ENCODE peak calls at places on chromosomes 7 and 10, in four cellular contexts. Y, E, G and U are unnamed samples.

GRCh38 chr10:124554085-124554858 is 92.6 kb downstream of the LHPP start:
- DNase-seq in Y (peak), E (no peak), G (peak), U (peak)

GRCh38 chr7:134024729-134025128 is 102.4 kb upstream of the LRGUK start:
- DNase-seq in Y (no peak), E (no peak), G (no peak), U (no peak)

GRCh38 chr10:28302012-28302667 is 724 bp downstream of the MPP7 start:
- DNase-seq in Y (peak), E (no peak), G (no peak), U (peak)

GRCh38 chr7:117349545-117349944 is 26.7 kb upstream of the WNT2 start:
- DNase-seq in Y (no peak), E (no peak), G (no peak), U (no peak)

GRCh38 chr7:43104874-43105520 is 7.5 kb upstream of the HECW1 start:
- DNase-seq in Y (peak), E (no peak), G (no peak), U (no peak)

GRCh38 chr10:71711052-71711623 is 8.4 kb downstream of the C10orf105 start:
- DNase-seq in Y (no peak), E (no peak), G (no peak), U (no peak)

GRCh38 chr10:33335800-33336605 is 1.5 kb upstream of the NRP1 start:
- DNase-seq in Y (no peak), E (no peak), G (no peak), U (peak)

GRCh38 chr7:1844336-1844955 is 174.4 kb downstream of the ELFN1 start:
- DNase-seq in Y (no peak), E (no peak), G (no peak), U (peak)

GRCh38 chr7:54782829-54783228 is 23.8 kb upstream of the SEC61G start:
- DNase-seq in Y (no peak), E (no peak), G (no peak), U (no peak)

GRCh38 chr7:44307301-44307900 is 18.0 kb downstream of the CAMK2B start:
- DNase-seq in Y (peak), E (no peak), G (peak), U (peak)

GRCh38 chr10:19811517-19811916 is 4.7 kb upstream of the PLXDC2 start:
- DNase-seq in Y (no peak), E (no peak), G (peak), U (peak)

GRCh38 chr7:129781128-129781855 is 169.8 kb downstream of the NRF1 start:
- DNase-seq in Y (no peak), E (no peak), G (no peak), U (no peak)

GRCh38 chr7:91140982-91141381 is 123.3 kb upstream of the FZD1 start:
- DNase-seq in Y (no peak), E (no peak), G (no peak), U (no peak)

GRCh38 chr7:31882187-31882586 is 188.0 kb downstream of the PDE1C start:
- DNase-seq in Y (no peak), E (no peak), G (no peak), U (peak)

GRCh38 chr10:71618598-71618997 is 101.0 kb downstream of the C10orf105 start:
- DNase-seq in Y (no peak), E (no peak), G (no peak), U (no peak)

GRCh38 chr7:21429021-21429420 is 1.1 kb downstream of the SP4 start:
- DNase-seq in Y (no peak), E (no peak), G (no peak), U (no peak)

GRCh38 chr7:68925241-68925640 is 673.0 kb upstream of the AUTS2 start:
- DNase-seq in Y (no peak), E (no peak), G (no peak), U (no peak)

GRCh38 chr10:81179805-81180452 is 642.2 kb downstream of the SH2D4B start:
- DNase-seq in Y (no peak), E (peak), G (peak), U (peak)

GRCh38 chr10:131676971-131677421 is 223.8 kb upstream of the PPP2R2D start:
- DNase-seq in Y (no peak), E (no peak), G (no peak), U (peak)

GRCh38 chr7:41830271-41830670 is 127.4 kb upstream of the INHBA start:
- DNase-seq in Y (no peak), E (no peak), G (no peak), U (no peak)

GRCh38 chr7:70406419-70407189 is 725.3 kb upstream of the GALNT17 start:
- DNase-seq in Y (no peak), E (no peak), G (no peak), U (no peak)

GRCh38 chr7:83599131-83599530 is 49.8 kb downstream of the SEMA3E start:
- DNase-seq in Y (no peak), E (no peak), G (no peak), U (no peak)

GRCh38 chr7:12979181-12979580 is 291.7 kb downstream of the ARL4A start:
- DNase-seq in Y (no peak), E (no peak), G (no peak), U (no peak)

GRCh38 chr7:4753610-4754432 is 21.6 kb upstream of the AP5Z1 start:
- DNase-seq in Y (peak), E (no peak), G (peak), U (peak)

GRCh38 chr10:14327535-14327934 is 3.2 kb downstream of the FRMD4A start:
- DNase-seq in Y (no peak), E (no peak), G (no peak), U (no peak)

GRCh38 chr7:89003619-89003956 is 208.1 kb upstream of the TEX47 start:
- DNase-seq in Y (no peak), E (peak), G (no peak), U (no peak)

GRCh38 chr7:71424166-71424803 is 292.3 kb downstream of the GALNT17 start:
- DNase-seq in Y (no peak), E (no peak), G (no peak), U (no peak)

GRCh38 chr7:100803398-100804161 is 23.7 kb downstream of the EPHB4 start:
- DNase-seq in Y (peak), E (peak), G (peak), U (peak)

GRCh38 chr7:106462914-106463482 is 178.2 kb upstream of the NAMPT start:
- DNase-seq in Y (no peak), E (no peak), G (no peak), U (peak)

GRCh38 chr7:106464651-106465050 is 179.9 kb upstream of the NAMPT start:
- DNase-seq in Y (no peak), E (no peak), G (no peak), U (no peak)

GRCh38 chr7:106462365-106462859 is 177.6 kb upstream of the NAMPT start:
- DNase-seq in Y (peak), E (peak), G (peak), U (no peak)

GRCh38 chr7:106465704-106466468 is 181.1 kb upstream of the NAMPT start:
- DNase-seq in Y (no peak), E (no peak), G (no peak), U (no peak)

GRCh38 chr7:106464169-106464568 is 179.4 kb upstream of the NAMPT start:
- DNase-seq in Y (no peak), E (no peak), G (no peak), U (no peak)
- TF ChIP-seq CREM in Y (no peak), E (no peak), G (no peak), U (no peak)

GRCh38 chr7:112453505-112454171 is 3.4 kb downstream of the IFRD1 start:
- DNase-seq in Y (no peak), E (no peak), G (no peak), U (no peak)
- TF ChIP-seq SP1 in Y (no peak), E (no peak), G (no peak), U (no peak)

DNA sequence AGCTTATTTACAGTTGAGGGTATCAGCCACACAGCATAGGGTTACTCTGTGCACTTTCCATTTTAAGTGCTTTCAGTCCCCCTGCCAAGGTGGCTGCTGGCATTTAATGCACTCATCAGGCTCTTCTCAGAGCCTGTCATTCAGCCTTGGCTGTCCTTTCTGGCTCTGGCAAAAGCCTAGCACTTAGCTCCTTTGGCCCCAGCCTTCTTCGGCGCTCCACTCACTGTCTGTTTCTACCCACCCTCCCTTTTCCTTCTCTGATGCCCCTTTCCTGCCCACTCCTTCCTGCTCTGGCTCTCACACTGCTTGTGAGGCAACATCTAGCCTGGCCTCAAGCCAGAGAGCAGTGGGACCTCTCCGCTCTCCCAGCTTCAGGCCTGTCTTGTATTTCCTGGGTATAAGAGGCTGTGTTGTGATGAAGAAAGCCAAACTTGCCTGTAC is 60.2 kb downstream of the WIPF3 start:
- DNase-seq in Y (no peak), E (no peak), G (no peak), U (no peak)
- TF ChIP-seq CREM in Y (no peak), E (no peak), G (no peak), U (no peak)

GRCh38 chr10:782751-783648 is 93.5 kb upstream of the DIP2C start:
- DNase-seq in Y (no peak), E (no peak), G (no peak), U (peak)
- TF ChIP-seq SP1 in Y (no peak), E (no peak), G (no peak), U (no peak)

DNA sequence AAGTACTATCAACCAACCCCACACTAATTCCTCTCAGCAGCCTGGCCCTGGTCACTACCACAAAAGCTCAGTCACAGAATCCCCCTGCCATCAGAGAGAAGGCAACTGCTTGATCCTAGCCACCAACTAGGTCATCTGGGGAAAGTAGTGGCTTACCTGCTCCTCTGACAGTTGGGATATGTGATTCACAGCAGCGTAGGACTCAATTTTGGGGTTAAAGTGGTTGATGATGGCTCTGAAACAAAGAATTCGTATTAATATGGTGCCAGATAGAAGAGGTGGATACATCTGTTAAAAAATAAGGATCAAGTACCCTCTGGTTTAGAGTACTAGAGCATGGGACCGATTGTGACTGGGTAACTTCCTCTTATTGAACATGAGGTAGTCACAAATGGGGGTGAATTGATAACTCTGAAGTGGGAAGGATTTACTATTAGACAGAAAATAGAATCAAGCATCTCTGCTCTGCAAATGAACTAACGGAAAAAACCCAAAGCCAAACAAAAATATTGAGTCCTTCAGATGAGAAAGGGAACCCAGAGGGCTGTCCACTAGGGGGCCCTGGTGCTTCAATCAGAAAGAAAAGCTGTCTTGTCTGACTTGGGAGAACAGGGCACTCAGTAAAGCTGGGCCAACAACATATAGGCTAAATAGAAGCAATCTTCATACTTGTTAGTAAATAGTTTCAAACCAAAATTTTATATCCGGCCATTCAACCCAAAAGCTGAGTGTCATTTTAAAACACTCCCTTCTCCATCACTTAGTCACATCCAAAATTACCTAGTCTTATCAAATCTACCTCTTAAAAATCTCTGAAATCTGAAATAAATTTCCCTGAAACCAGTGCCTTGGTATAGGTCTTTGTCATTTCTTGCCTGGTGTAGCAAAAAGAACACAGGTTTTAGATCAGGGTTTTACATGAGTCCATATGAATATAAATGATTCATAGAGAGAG is 45.9 kb upstream of the KCNIP2 start:
- DNase-seq in Y (no peak), E (peak), G (peak), U (peak)
- TF ChIP-seq CREM in Y (no peak), E (no peak), G (no peak), U (no peak)